ENCODE peak calls at places on chromosomes 7 and 10, in six cellular contexts. Y is KBM-7; O is foreskin fibroblast; W is activated naive CD4-positive, alpha-beta T cell treated with Interleukin-2 at 50 U/mL for 16 hours; X is uterus; C is NAMALWA. K is an unnamed sample.

GRCh38 chr7:106060394-106060920 is 51.7 kb downstream of the SYPL1 start:
- DNase-seq in Y (no peak), O (no peak), W (no peak), X (no peak), C (no peak), K (no peak)

GRCh38 chr7:139407555-139407954 is 47.9 kb downstream of the LUC7L2 start:
- DNase-seq in Y (no peak), O (no peak), W (no peak), X (no peak), C (no peak), K (no peak)

GRCh38 chr10:133458021-133458709 is 4.4 kb downstream of the SCART1 start:
- DNase-seq in Y (no peak), O (no peak), W (no peak), X (peak), C (no peak), K (no peak)

GRCh38 chr10:86391236-86391840 is 24.7 kb upstream of the GRID1 start:
- DNase-seq in Y (no peak), O (no peak), W (no peak), X (no peak), C (peak), K (no peak)

GRCh38 chr10:79243211-79244067 is 103.8 kb upstream of the PPIF start:
- DNase-seq in Y (no peak), O (no peak), W (peak), X (no peak), C (peak), K (peak)

GRCh38 chr7:12827219-12827821 is 139.9 kb downstream of the ARL4A start:
- DNase-seq in Y (no peak), O (no peak), W (no peak), X (no peak), C (no peak), K (no peak)

GRCh38 chr7:92550194-92550593 is 21.6 kb downstream of the RBM48 start:
- DNase-seq in Y (no peak), O (no peak), W (no peak), X (no peak), C (no peak), K (no peak)

GRCh38 chr10:93369588-93370164 is 112.5 kb downstream of the MYOF start:
- DNase-seq in Y (no peak), O (no peak), W (no peak), X (no peak), C (no peak), K (no peak)

GRCh38 chr10:1255600-1255999 is 199.4 kb downstream of the WDR37 start:
- DNase-seq in Y (no peak), O (no peak), W (no peak), X (no peak), C (no peak), K (no peak)

GRCh38 chr7:130418306-130418705 is 22.5 kb downstream of the CEP41 start:
- DNase-seq in Y (no peak), O (no peak), W (no peak), X (no peak), C (no peak), K (no peak)

GRCh38 chr10:29600821-29601220 is 34.0 kb downstream of the SVIL start:
- DNase-seq in Y (no peak), O (no peak), W (no peak), X (no peak), C (no peak), K (no peak)

GRCh38 chr7:135911091-135911490 is 66.1 kb downstream of the MTPN start:
- DNase-seq in Y (no peak), O (no peak), W (no peak), X (peak), C (no peak), K (no peak)

GRCh38 chr10:27019827-27020226 is 80.5 kb downstream of the ANKRD26 start:
- DNase-seq in Y (no peak), O (no peak), W (no peak), X (no peak), C (no peak), K (no peak)

GRCh38 chr7:96067321-96067720 is 254.6 kb downstream of the SLC25A13 start:
- DNase-seq in Y (no peak), O (no peak), W (no peak), X (no peak), C (no peak), K (no peak)

GRCh38 chr7:116316838-116317612 is 106.7 kb downstream of the TES start:
- DNase-seq in Y (no peak), O (peak), W (peak), X (peak), C (no peak), K (no peak)

GRCh38 chr7:106344861-106345260 is 60.1 kb upstream of the NAMPT start:
- DNase-seq in Y (peak), O (peak), W (no peak), X (no peak), C (no peak), K (no peak)

GRCh38 chr10:33336606-33337334 is 2.3 kb upstream of the NRP1 start:
- DNase-seq in Y (peak), O (no peak), W (no peak), X (peak), C (no peak), K (peak)

GRCh38 chr10:91210435-91210834 is 10.0 kb upstream of the PCGF5 start:
- DNase-seq in Y (no peak), O (no peak), W (no peak), X (no peak), C (peak), K (no peak)

GRCh38 chr10:97086530-97086929 is 99.2 kb downstream of the SLIT1 start:
- DNase-seq in Y (no peak), O (no peak), W (no peak), X (no peak), C (no peak), K (no peak)

GRCh38 chr7:45181286-45181960 is 23.8 kb downstream of the RAMP3 start:
- DNase-seq in Y (no peak), O (no peak), W (no peak), X (peak), C (no peak), K (no peak)

GRCh38 chr7:134533288-134533771 is 6.0 kb downstream of the AKR1B10 start:
- DNase-seq in Y (no peak), O (peak), W (no peak), X (no peak), C (no peak), K (no peak)

GRCh38 chr10:122490268-122490667 is 28.9 kb downstream of the HTRA1 start:
- DNase-seq in Y (no peak), O (peak), W (no peak), X (no peak), C (no peak), K (no peak)

GRCh38 chr10:113326160-113327111 is 226.4 kb upstream of the HABP2 start:
- DNase-seq in Y (no peak), O (peak), W (peak), X (peak), C (no peak), K (peak)

GRCh38 chr10:30185916-30186315 is 126.5 kb upstream of the JCAD start:
- DNase-seq in Y (no peak), O (peak), W (no peak), X (no peak), C (no peak), K (no peak)

GRCh38 chr7:28211006-28211405 is 30.4 kb upstream of the JAZF1 start:
- DNase-seq in Y (no peak), O (no peak), W (peak), X (no peak), C (no peak), K (no peak)

GRCh38 chr10:123136221-123136805 is 543 bp downstream of the HMX3 start:
- DNase-seq in Y (no peak), O (no peak), W (no peak), X (no peak), C (no peak), K (no peak)

GRCh38 chr10:108582387-108582786 is 1340.9 kb downstream of the XPNPEP1 start:
- DNase-seq in Y (no peak), O (peak), W (no peak), X (no peak), C (no peak), K (no peak)

GRCh38 chr7:117019786-117020604 is 66.7 kb downstream of the ST7 start:
- DNase-seq in Y (no peak), O (peak), W (no peak), X (peak), C (no peak), K (no peak)

GRCh38 chr10:43166207-43166878 is 28.1 kb downstream of the CSGALNACT2 start:
- DNase-seq in Y (no peak), O (no peak), W (no peak), X (no peak), C (no peak), K (no peak)